ENCODE peak calls at places on chromosomes 16 and 17, in eight cellular contexts. K, U, B, P, O, H, G and R are unnamed samples.

GRCh38 chr16:56576585-56577299 is 11.9 kb downstream of the MT4 start:
- DNase-seq in K (no peak), U (peak; percentile 59), B (peak; percentile 87), P (peak; percentile 57), O (peak; percentile 54), H (no peak), G (no peak), R (no peak)

GRCh38 chr17:66676421-66676820 is 158.5 kb upstream of the CACNG5 start:
- DNase-seq in K (no peak), U (no peak), B (no peak), P (no peak), O (no peak), H (no peak), G (no peak), R (no peak)

GRCh38 chr17:76388966-76389888 is 4.8 kb downstream of the SPHK1 start:
- DNase-seq in K (no peak), U (no peak), B (no peak), P (no peak), O (no peak), H (no peak), G (no peak), R (no peak)

GRCh38 chr16:83774066-83774465 is 33.7 kb upstream of the HSBP1 start:
- DNase-seq in K (no peak), U (no peak), B (no peak), P (no peak), O (no peak), H (no peak), G (no peak), R (no peak)

GRCh38 chr16:1812732-1813163 is 13.9 kb downstream of the HAGH start:
- DNase-seq in K (no peak), U (peak; percentile 62), B (peak; percentile 14), P (peak; percentile 65), O (no peak), H (peak; percentile 12), G (no peak), R (no peak)

GRCh38 chr17:47135235-47135634 is 53.9 kb downstream of the CDC27 start:
- DNase-seq in K (no peak), U (no peak), B (no peak), P (no peak), O (no peak), H (no peak), G (no peak), R (no peak)

GRCh38 chr16:25005445-25006306 is 9.5 kb downstream of the ARHGAP17 start:
- DNase-seq in K (no peak), U (no peak), B (no peak), P (no peak), O (no peak), H (no peak), G (no peak), R (no peak)

GRCh38 chr16:1279945-1280589 is 24.2 kb downstream of the TPSD1 start:
- DNase-seq in K (no peak), U (no peak), B (no peak), P (no peak), O (no peak), H (no peak), G (no peak), R (no peak)

GRCh38 chr17:29588561-29589411 is 662 bp downstream of the GIT1 start:
- DNase-seq in K (peak; percentile 24), U (peak; percentile 31), B (no peak), P (peak; percentile 36), O (no peak), H (no peak), G (no peak), R (no peak)

GRCh38 chr17:9643611-9644010 is 1.7 kb upstream of the USP43 start:
- DNase-seq in K (no peak), U (no peak), B (no peak), P (no peak), O (no peak), H (no peak), G (no peak), R (no peak)

GRCh38 chr17:69637399-69638165 is 223.1 kb downstream of the MAP2K6 start:
- DNase-seq in K (no peak), U (peak; percentile 6), B (no peak), P (no peak), O (no peak), H (peak; percentile 60), G (peak; percentile 23), R (no peak)

GRCh38 chr16:55832788-55833583 is at the start of gene CES1:
- DNase-seq in K (no peak), U (peak; percentile 64), B (no peak), P (no peak), O (peak; percentile 41), H (no peak), G (no peak), R (no peak)

GRCh38 chr17:49698005-49698404 is 9.8 kb downstream of the SLC35B1 start:
- DNase-seq in K (no peak), U (no peak), B (no peak), P (no peak), O (no peak), H (no peak), G (no peak), R (no peak)

GRCh38 chr16:12386076-12386641 is 409.6 kb downstream of the SNX29 start:
- DNase-seq in K (no peak), U (no peak), B (no peak), P (no peak), O (no peak), H (no peak), G (no peak), R (no peak)

GRCh38 chr16:22614271-22614947 is 103.7 kb downstream of the NPIPB5 start:
- DNase-seq in K (no peak), U (no peak), B (no peak), P (no peak), O (no peak), H (no peak), G (no peak), R (no peak)

GRCh38 chr16:53785044-53785443 is 81.1 kb downstream of the FTO start:
- DNase-seq in K (no peak), U (no peak), B (no peak), P (peak; percentile 57), O (no peak), H (no peak), G (no peak), R (no peak)

GRCh38 chr17:36142806-36143205 is 33.6 kb downstream of the TBC1D3B start:
- DNase-seq in K (no peak), U (no peak), B (no peak), P (no peak), O (no peak), H (no peak), G (no peak), R (no peak)

GRCh38 chr17:1149869-1150268 is 29.9 kb downstream of the ABR start:
- DNase-seq in K (no peak), U (no peak), B (no peak), P (no peak), O (no peak), H (no peak), G (no peak), R (no peak)

GRCh38 chr16:1244881-1245280 is 4.4 kb downstream of the TPSAB1 start:
- DNase-seq in K (no peak), U (no peak), B (no peak), P (no peak), O (no peak), H (no peak), G (no peak), R (no peak)

GRCh38 chr17:59506907-59507726 is 58.3 kb upstream of the DHX40 start:
- DNase-seq in K (no peak), U (no peak), B (no peak), P (no peak), O (no peak), H (peak; percentile 42), G (no peak), R (no peak)